ENCODE peak calls at places on chromosomes 7 and 10, in seven cellular contexts. G is stimulated activated CD8-positive, alpha-beta memory T cell treated with anti-CD3 and anti-CD28 coated beads, Interleukin-7, amount 100 ng/mL, for 24 hours; C is B cell; L is right cardiac atrium; W is amniotic stem cell; S is NCI-H1092; Z is A172. B is an unnamed sample.

GRCh38 chr7:134593530-134594392 is 44.9 kb downstream of the AKR1B15 start:
- DNase-seq in G (no peak), C (no peak), L (peak; percentile 88), W (peak; percentile 34), S (no peak), Z (peak; percentile 93), B (peak; percentile 90)

GRCh38 chr7:128145191-128145590 is 95.9 kb upstream of the LEP start:
- DNase-seq in G (no peak), C (no peak), L (no peak), W (no peak), S (no peak), Z (no peak), B (no peak)

GRCh38 chr7:156861212-156861611 is 31.8 kb downstream of the LMBR1 start:
- DNase-seq in G (no peak), C (no peak), L (no peak), W (no peak), S (no peak), Z (no peak), B (no peak)

GRCh38 chr7:130695840-130696239 is 9.5 kb upstream of the TSGA13 start:
- DNase-seq in G (no peak), C (peak; percentile 24), L (no peak), W (peak; percentile 5), S (peak; percentile 31), Z (peak; percentile 46), B (no peak)

GRCh38 chr7:159169391-159169790 is 24.7 kb upstream of the VIPR2 start:
- DNase-seq in G (no peak), C (no peak), L (no peak), W (no peak), S (no peak), Z (no peak), B (no peak)

GRCh38 chr7:24800667-24801066 is 43.4 kb upstream of the GSDME start:
- DNase-seq in G (no peak), C (no peak), L (no peak), W (no peak), S (no peak), Z (no peak), B (no peak)

GRCh38 chr7:6489612-6490011 is 41.9 kb upstream of the DAGLB start:
- DNase-seq in G (no peak), C (no peak), L (no peak), W (no peak), S (no peak), Z (peak; percentile 24), B (no peak)

GRCh38 chr7:148589640-148590039 is 926 bp upstream of the C7orf33 start:
- DNase-seq in G (no peak), C (no peak), L (no peak), W (no peak), S (no peak), Z (no peak), B (no peak)

GRCh38 chr7:128867842-128868623 is 5.4 kb downstream of the ATP6V1F start:
- DNase-seq in G (no peak), C (no peak), L (no peak), W (no peak), S (peak; percentile 18), Z (no peak), B (no peak)

GRCh38 chr7:11810043-11810625 is 21.9 kb downstream of the THSD7A start:
- DNase-seq in G (no peak), C (no peak), L (no peak), W (no peak), S (no peak), Z (no peak), B (no peak)

GRCh38 chr7:91164948-91165845 is 99.0 kb upstream of the FZD1 start:
- DNase-seq in G (no peak), C (peak; percentile 39), L (no peak), W (peak; percentile 65), S (no peak), Z (peak; percentile 19), B (peak; percentile 48)

GRCh38 chr7:117871778-117872538 is 1.3 kb downstream of the CTTNBP2 start:
- DNase-seq in G (no peak), C (no peak), L (peak; percentile 22), W (no peak), S (no peak), Z (no peak), B (peak; percentile 8)

GRCh38 chr10:70255329-70256299 is 22.4 kb upstream of the PPA1 start:
- DNase-seq in G (no peak), C (peak; percentile 19), L (no peak), W (no peak), S (no peak), Z (peak; percentile 97), B (no peak)

GRCh38 chr7:2001601-2002442 is 230.9 kb downstream of the MAD1L1 start:
- DNase-seq in G (no peak), C (no peak), L (peak; percentile 11), W (no peak), S (no peak), Z (no peak), B (no peak)

GRCh38 chr7:99073839-99074446 is 70.0 kb downstream of the SMURF1 start:
- DNase-seq in G (no peak), C (no peak), L (no peak), W (no peak), S (no peak), Z (no peak), B (no peak)

GRCh38 chr7:12080006-12080405 is 131.1 kb upstream of the TMEM106B start:
- DNase-seq in G (no peak), C (no peak), L (no peak), W (no peak), S (no peak), Z (no peak), B (no peak)

GRCh38 chr7:151755131-151755787 is 121.7 kb downstream of the PRKAG2 start:
- DNase-seq in G (no peak), C (no peak), L (no peak), W (no peak), S (no peak), Z (peak; percentile 45), B (no peak)

GRCh38 chr10:18340496-18341051 is 200.3 kb downstream of the CACNB2 start:
- DNase-seq in G (no peak), C (no peak), L (peak; percentile 32), W (no peak), S (no peak), Z (no peak), B (no peak)

GRCh38 chr10:131839351-131839750 is 61.5 kb upstream of the PPP2R2D start:
- DNase-seq in G (no peak), C (no peak), L (no peak), W (no peak), S (no peak), Z (no peak), B (no peak)